ENCODE peak calls at places on chromosomes 11 and 22, in seven cellular contexts. Y is H1, G is HepG2, C is GM12891, H is GM12878, E is K562, W is SK-N-SH. J is an unnamed sample.

GRCh38 chr11:134654161-134654915 is 242.3 kb upstream of the B3GAT1 start:
- DNase-seq in Y (peak; percentile 35), G (no peak), C (no peak), H (no peak), E (no peak), W (no peak), J (no peak)

GRCh38 chr11:120660024-120660565 is 148.5 kb downstream of the GRIK4 start:
- DNase-seq in Y (peak; percentile 87), G (peak; percentile 53), C (peak; percentile 49), H (no peak), E (peak; percentile 74), W (peak; percentile 64), J (peak; percentile 50)

GRCh38 chr11:12517741-12518140 is 140.4 kb downstream of the PARVA start:
- DNase-seq in Y (no peak), G (no peak), C (no peak), H (no peak), E (no peak), W (no peak), J (no peak)

GRCh38 chr11:33829430-33830141 is 55.3 kb upstream of the FBXO3 start:
- DNase-seq in Y (peak; percentile 79), G (peak; percentile 13), C (peak; percentile 60), H (peak; percentile 28), E (peak; percentile 71), W (peak; percentile 78), J (peak; percentile 52)

GRCh38 chr11:33980896-33981295 is 70.6 kb upstream of the CAPRIN1 start:
- DNase-seq in Y (no peak), G (no peak), C (no peak), H (no peak), E (no peak), W (no peak), J (no peak)

GRCh38 chr11:45083544-45084087 is 62.8 kb upstream of the PRDM11 start:
- DNase-seq in Y (peak; percentile 78), G (peak; percentile 15), C (no peak), H (no peak), E (peak; percentile 25), W (no peak), J (no peak)

GRCh38 chr11:6402561-6402981 is 12.3 kb downstream of the SMPD1 start:
- DNase-seq in Y (no peak), G (no peak), C (peak; percentile 76), H (peak; percentile 76), E (no peak), W (no peak), J (peak; percentile 74)

GRCh38 chr11:120019191-120019590 is 118.7 kb downstream of the TRIM29 start:
- DNase-seq in Y (no peak), G (no peak), C (no peak), H (no peak), E (no peak), W (no peak), J (no peak)

GRCh38 chr11:74633406-74634393 is 41.3 kb downstream of the POLD3 start:
- DNase-seq in Y (no peak), G (no peak), C (no peak), H (no peak), E (no peak), W (no peak), J (no peak)

GRCh38 chr11:61691378-61692156 is 11.4 kb downstream of the DAGLA start:
- DNase-seq in Y (no peak), G (no peak), C (no peak), H (no peak), E (no peak), W (no peak), J (no peak)

GRCh38 chr11:6606471-6607189 is 3.1 kb downstream of the ILK start:
- DNase-seq in Y (peak; percentile 89), G (peak; percentile 97), C (no peak), H (no peak), E (peak; percentile 88), W (peak; percentile 91), J (no peak)

GRCh38 chr11:68890490-68891231 is 13.0 kb downstream of the MRPL21 start:
- DNase-seq in Y (no peak), G (no peak), C (no peak), H (no peak), E (no peak), W (peak; percentile 97), J (no peak)

GRCh38 chr11:266676-267439 is 11.3 kb upstream of the NLRP6 start:
- DNase-seq in Y (no peak), G (no peak), C (no peak), H (no peak), E (peak; percentile 83), W (no peak), J (no peak)

GRCh38 chr22:46107089-46107664 is 43.1 kb upstream of the PPARA start:
- DNase-seq in Y (no peak), G (no peak), C (no peak), H (no peak), E (no peak), W (peak; percentile 79), J (no peak)

GRCh38 chr22:22711532-22711913 is 67.1 kb downstream of the GGTLC2 start:
- DNase-seq in Y (no peak), G (no peak), C (no peak), H (no peak), E (no peak), W (no peak), J (no peak)

GRCh38 chr22:22712092-22712658 is 67.8 kb downstream of the GGTLC2 start:
- DNase-seq in Y (no peak), G (no peak), C (no peak), H (no peak), E (no peak), W (no peak), J (no peak)

GRCh38 chr22:22712666-22713365 is 68.4 kb downstream of the GGTLC2 start:
- DNase-seq in Y (peak; percentile 16), G (no peak), C (no peak), H (no peak), E (no peak), W (no peak), J (no peak)

GRCh38 chr22:22709719-22710445 is 65.5 kb downstream of the GGTLC2 start:
- DNase-seq in Y (peak; percentile 87), G (no peak), C (no peak), H (no peak), E (peak; percentile 96), W (no peak), J (no peak)

DNA sequence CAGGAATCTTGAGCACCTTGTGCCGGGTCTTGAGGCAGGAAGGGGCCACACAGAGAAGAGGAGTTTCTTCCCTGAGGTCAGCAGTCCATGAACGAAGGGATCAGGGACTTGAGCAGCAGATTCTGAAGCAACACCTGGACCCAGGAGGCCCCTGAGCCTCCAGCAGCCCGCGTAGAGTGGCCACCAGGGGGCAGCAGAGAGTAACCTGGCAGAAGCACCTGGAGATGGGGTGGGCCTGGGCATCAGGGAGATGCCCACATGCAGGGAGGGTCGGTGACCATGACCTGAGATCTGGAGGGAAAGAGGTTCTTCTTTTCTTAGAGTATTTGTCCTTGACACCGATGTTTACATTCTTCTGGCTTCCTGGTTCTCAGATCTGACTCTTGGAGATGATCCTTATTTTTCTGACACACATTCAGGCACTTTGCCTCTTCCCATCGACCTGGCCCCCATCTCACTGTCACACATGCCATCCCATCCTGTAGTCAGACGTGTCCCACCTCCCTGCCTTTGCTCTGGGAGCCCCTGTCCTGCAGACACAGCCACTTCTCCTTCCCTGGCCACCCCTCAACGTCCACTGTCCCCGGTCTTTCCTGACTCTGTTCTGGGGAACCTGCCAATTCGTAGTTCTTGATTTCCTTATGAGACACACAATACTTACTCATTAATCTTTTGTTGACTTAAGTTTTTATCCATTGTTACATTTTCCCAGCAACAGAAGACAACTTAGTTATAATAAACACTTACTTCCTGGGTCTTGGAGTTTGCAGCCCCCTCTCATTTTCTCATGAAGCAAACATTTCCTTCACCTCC is 66.5 kb downstream of the GGTLC2 start:
- DNase-seq in Y (peak; percentile 92), G (peak; percentile 15), C (no peak), H (no peak), E (peak; percentile 98), W (peak; percentile 75), J (no peak)
- TF ChIP-seq POLR2AphosphoS5 in Y (no peak), G (no peak), C (no peak), H (no peak), E (no peak), W (no peak), J (no peak)

GRCh38 chr11:16933756-16934603 is 80.2 kb downstream of the PLEKHA7 start:
- DNase-seq in Y (no peak), G (no peak), C (no peak), H (no peak), E (no peak), W (no peak), J (no peak)
- TF ChIP-seq TAF1 in Y (no peak), G (no peak), C (no peak), H (no peak), E (no peak), W (no peak), J (no peak)

GRCh38 chr11:64996710-64997380 is at the start of gene BATF2:
- DNase-seq in Y (peak; percentile 78), G (peak; percentile 94), C (no peak), H (no peak), E (peak; percentile 90), W (peak; percentile 64), J (peak; percentile 46)
- TF ChIP-seq POLR2AphosphoS5 in Y (peak; percentile 48), G (peak; percentile 77), C (no peak), H (no peak), E (no peak), W (no peak), J (no peak)

DNA sequence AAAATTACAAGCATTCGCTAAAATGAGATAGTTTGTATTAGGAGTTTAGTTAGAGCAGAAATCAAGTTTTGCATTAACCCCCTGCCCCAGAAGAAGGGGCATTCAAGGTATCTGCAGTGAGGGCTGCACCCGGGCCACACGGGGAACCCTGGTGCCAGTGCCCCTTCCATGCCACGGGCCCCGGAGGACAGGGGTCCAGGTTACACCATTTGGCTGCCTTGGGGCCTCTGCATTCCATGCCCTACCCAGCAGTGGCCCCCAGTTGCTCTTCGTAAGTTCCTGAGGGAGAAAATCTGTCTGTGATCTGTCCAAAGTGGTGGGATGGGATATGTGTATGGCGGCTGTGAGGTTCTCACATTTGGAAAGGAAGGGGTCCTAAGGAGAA is 16.8 kb upstream of the PANX2 start:
- DNase-seq in Y (no peak), G (no peak), C (no peak), H (no peak), E (no peak), W (peak; percentile 24), J (no peak)
- TF ChIP-seq TAF1 in Y (no peak), G (no peak), C (no peak), H (no peak), E (no peak), W (no peak), J (no peak)

GRCh38 chr11:63023851-63024648 is 8.4 kb upstream of the SLC22A8 start:
- DNase-seq in Y (peak; percentile 97), G (peak; percentile 55), C (peak; percentile 70), H (no peak), E (peak; percentile 80), W (peak; percentile 82), J (peak; percentile 68)
- TF ChIP-seq POLR2AphosphoS5 in Y (no peak), G (no peak), C (no peak), H (no peak), E (no peak), W (no peak), J (no peak)

DNA sequence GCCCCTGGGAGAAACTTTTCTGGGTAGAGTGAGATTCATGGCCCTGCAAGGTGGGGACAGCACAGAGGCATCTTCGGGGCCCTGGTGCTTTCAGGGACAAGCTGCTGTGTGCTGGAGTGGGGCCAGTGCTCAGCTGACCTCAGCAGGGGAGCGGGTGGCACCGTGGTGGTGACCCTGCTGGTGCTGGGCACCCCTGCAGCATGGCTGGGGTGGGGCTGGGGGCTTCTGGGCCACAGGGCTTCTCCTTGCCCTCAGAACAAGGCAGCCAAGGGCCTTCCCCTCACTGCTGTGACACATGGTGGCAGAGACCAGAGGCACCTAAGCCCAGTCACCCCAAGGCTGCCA is 24.9 kb upstream of the GNB1L start:
- DNase-seq in Y (peak; percentile 48), G (no peak), C (peak; percentile 14), H (no peak), E (no peak), W (peak; percentile 30), J (no peak)
- TF ChIP-seq TAF1 in Y (no peak), G (no peak), C (no peak), H (no peak), E (no peak), W (no peak), J (no peak)

GRCh38 chr22:35352214-35353111 is 28.4 kb upstream of the HMOX1 start:
- DNase-seq in Y (peak; percentile 76), G (peak; percentile 45), C (no peak), H (no peak), E (peak; percentile 19), W (no peak), J (no peak)
- TF ChIP-seq POLR2AphosphoS5 in Y (no peak), G (no peak), C (no peak), H (no peak), E (no peak), W (no peak), J (no peak)